ENCODE peak calls at places on chromosomes 16 and 17, in nine cellular contexts. H, M, L, A, J, S, O, Z and R are unnamed samples.

GRCh38 chr16:83354015-83354414 is 453.8 kb upstream of the HSBP1 start:
- DNase-seq in H (no peak), M (no peak), L (no peak), A (no peak), J (no peak), S (no peak), O (no peak), Z (no peak), R (no peak)

GRCh38 chr16:67013823-67014640 is 14.9 kb upstream of the CBFB start:
- DNase-seq in H (peak), M (peak), L (peak), A (peak), J (peak), S (no peak), O (peak), Z (peak), R (peak)

GRCh38 chr16:51813609-51814008 is 662.5 kb upstream of the SALL1 start:
- DNase-seq in H (no peak), M (no peak), L (no peak), A (no peak), J (no peak), S (no peak), O (no peak), Z (no peak), R (no peak)

GRCh38 chr17:46814446-46814845 is 4.0 kb downstream of the WNT3 start:
- DNase-seq in H (no peak), M (no peak), L (no peak), A (no peak), J (no peak), S (no peak), O (no peak), Z (no peak), R (no peak)

GRCh38 chr17:38869647-38870258 is at the start of gene LASP1:
- DNase-seq in H (peak), M (peak), L (peak), A (peak), J (peak), S (no peak), O (peak), Z (peak), R (peak)

GRCh38 chr16:50373345-50373701 is 4.5 kb upstream of the BRD7 start:
- DNase-seq in H (no peak), M (no peak), L (no peak), A (no peak), J (no peak), S (no peak), O (no peak), Z (no peak), R (no peak)

GRCh38 chr17:3920940-3921852 is 4.9 kb upstream of the P2RX1 start:
- DNase-seq in H (peak), M (no peak), L (no peak), A (no peak), J (no peak), S (no peak), O (no peak), Z (no peak), R (no peak)

GRCh38 chr16:20774703-20775362 is 11.0 kb downstream of the ACSM3 start:
- DNase-seq in H (peak), M (peak), L (peak), A (peak), J (peak), S (peak), O (no peak), Z (peak), R (no peak)

GRCh38 chr17:49257296-49257695 is 26.7 kb upstream of the PHOSPHO1 start:
- DNase-seq in H (no peak), M (no peak), L (no peak), A (no peak), J (no peak), S (no peak), O (no peak), Z (no peak), R (no peak)

GRCh38 chr17:62704381-62704971 is 77.0 kb downstream of the MRC2 start:
- DNase-seq in H (peak), M (no peak), L (no peak), A (no peak), J (no peak), S (no peak), O (peak), Z (no peak), R (no peak)

GRCh38 chr17:45130640-45131293 is 1.5 kb downstream of the PLCD3 start:
- DNase-seq in H (no peak), M (no peak), L (no peak), A (no peak), J (no peak), S (no peak), O (no peak), Z (no peak), R (no peak)

GRCh38 chr17:75549246-75550138 is 24.0 kb downstream of the LLGL2 start:
- DNase-seq in H (no peak), M (no peak), L (no peak), A (no peak), J (no peak), S (no peak), O (peak), Z (no peak), R (no peak)

GRCh38 chr17:13114601-13115024 is 96.8 kb upstream of the ELAC2 start:
- DNase-seq in H (peak), M (no peak), L (no peak), A (no peak), J (no peak), S (peak), O (peak), Z (peak), R (peak)

GRCh38 chr16:79076039-79076767 is 524.3 kb downstream of the MAF start:
- DNase-seq in H (no peak), M (no peak), L (no peak), A (no peak), J (peak), S (no peak), O (no peak), Z (peak), R (no peak)

GRCh38 chr17:28773736-28774135 is 29.9 kb downstream of the TRAF4 start:
- DNase-seq in H (peak), M (no peak), L (no peak), A (no peak), J (no peak), S (no peak), O (no peak), Z (no peak), R (no peak)

GRCh38 chr17:44084131-44084538 is 13.6 kb downstream of the G6PC3 start:
- DNase-seq in H (no peak), M (no peak), L (no peak), A (no peak), J (peak), S (no peak), O (no peak), Z (peak), R (no peak)

GRCh38 chr16:54121084-54121483 is 165.5 kb downstream of the IRX3 start:
- DNase-seq in H (no peak), M (no peak), L (no peak), A (no peak), J (no peak), S (no peak), O (no peak), Z (no peak), R (no peak)

GRCh38 chr17:58354541-58355216 is 2.7 kb upstream of the SUPT4H1 start:
- DNase-seq in H (no peak), M (no peak), L (no peak), A (no peak), J (no peak), S (no peak), O (no peak), Z (no peak), R (no peak)

GRCh38 chr17:38336838-38337237 is 6.9 kb downstream of the GPR179 start:
- DNase-seq in H (no peak), M (no peak), L (no peak), A (no peak), J (no peak), S (no peak), O (no peak), Z (no peak), R (no peak)

GRCh38 chr17:68782829-68783228 is 172.4 kb downstream of the ABCA8 start:
- DNase-seq in H (no peak), M (no peak), L (no peak), A (no peak), J (no peak), S (no peak), O (no peak), Z (no peak), R (no peak)

GRCh38 chr17:10727192-10727591 is 2.6 kb downstream of the TMEM220 start:
- DNase-seq in H (no peak), M (no peak), L (no peak), A (no peak), J (peak), S (no peak), O (no peak), Z (peak), R (no peak)

GRCh38 chr17:58277107-58277506 is 3.6 kb downstream of the MPO start:
- DNase-seq in H (peak), M (no peak), L (no peak), A (no peak), J (no peak), S (no peak), O (no peak), Z (peak), R (no peak)

GRCh38 chr17:69919789-69920188 is 155.2 kb upstream of the KCNJ16 start:
- DNase-seq in H (no peak), M (no peak), L (no peak), A (no peak), J (no peak), S (no peak), O (no peak), Z (no peak), R (no peak)

GRCh38 chr17:80924111-80924806 is 67.4 kb upstream of the CHMP6 start:
- DNase-seq in H (no peak), M (no peak), L (no peak), A (no peak), J (no peak), S (no peak), O (no peak), Z (no peak), R (no peak)

GRCh38 chr16:58500329-58501241 is 642 bp downstream of the NDRG4 start:
- DNase-seq in H (no peak), M (peak), L (no peak), A (no peak), J (no peak), S (no peak), O (peak), Z (peak), R (no peak)

GRCh38 chr16:1169285-1170075 is 16.6 kb downstream of the CACNA1H start:
- DNase-seq in H (no peak), M (no peak), L (no peak), A (no peak), J (no peak), S (no peak), O (no peak), Z (no peak), R (no peak)

GRCh38 chr17:27989046-27989445 is 53.4 kb upstream of the NLK start:
- DNase-seq in H (no peak), M (no peak), L (no peak), A (no peak), J (no peak), S (no peak), O (no peak), Z (no peak), R (no peak)

GRCh38 chr17:58121925-58122324 is 26.3 kb upstream of the OR4D1 start:
- DNase-seq in H (peak), M (no peak), L (no peak), A (no peak), J (no peak), S (peak), O (peak), Z (peak), R (peak)

GRCh38 chr16:4212934-4213296 is 29.0 kb downstream of the SRL start:
- DNase-seq in H (peak), M (no peak), L (no peak), A (no peak), J (no peak), S (peak), O (no peak), Z (no peak), R (no peak)

GRCh38 chr17:80863626-80864025 is 128.0 kb upstream of the CHMP6 start:
- DNase-seq in H (no peak), M (no peak), L (no peak), A (no peak), J (no peak), S (no peak), O (no peak), Z (no peak), R (no peak)

GRCh38 chr17:48054238-48055185 is 6.4 kb downstream of the NFE2L1 start:
- DNase-seq in H (peak), M (no peak), L (peak), A (no peak), J (no peak), S (no peak), O (peak), Z (no peak), R (peak)

GRCh38 chr17:68432086-68432864 is 25.0 kb downstream of the WIPI1 start:
- DNase-seq in H (no peak), M (no peak), L (no peak), A (no peak), J (no peak), S (no peak), O (no peak), Z (no peak), R (no peak)

GRCh38 chr16:20415541-20415940 is 6.2 kb downstream of the ACSM5 start:
- DNase-seq in H (no peak), M (no peak), L (no peak), A (no peak), J (no peak), S (no peak), O (no peak), Z (no peak), R (no peak)